ENCODE peak calls at places on chromosome 12, in four cellular contexts. B is A549, R is breast epithelium, M is gastrocnemius medialis. S is an unnamed sample.

GRCh38 chr12:54052745-54053624 is 650 bp upstream of the HOXC4 start:
- DNase-seq in M (no peak), R (no peak), B (no peak), S (no peak)

GRCh38 chr12:91142184-91142583 is 30.9 kb upstream of the LUM start:
- DNase-seq in R (no peak), B (no peak), M (no peak), S (no peak)

GRCh38 chr12:87329076-87329863 is 699.9 kb downstream of the C12orf50 start:
- DNase-seq in B (no peak), M (no peak), R (no peak), S (no peak)

GRCh38 chr12:1518763-1519516 is 75.4 kb downstream of the FBXL14 start:
- DNase-seq in R (peak), B (peak), M (no peak), S (no peak)

GRCh38 chr12:13099910-13100609 is 3.4 kb downstream of the GSG1 start:
- DNase-seq in M (no peak), R (no peak), B (no peak), S (no peak)

GRCh38 chr12:52171950-52172512 is 19.8 kb downstream of the KRT80 start:
- DNase-seq in R (no peak), M (peak), B (peak), S (no peak)

GRCh38 chr12:69897744-69898143 is 72.7 kb downstream of the MYRFL start:
- DNase-seq in M (peak), B (no peak), R (peak), S (no peak)

GRCh38 chr12:90679674-90680073 is 275.3 kb downstream of the CCER1 start:
- DNase-seq in M (no peak), R (no peak), B (no peak), S (no peak)

GRCh38 chr12:19779393-19780056 is 340.2 kb downstream of the AEBP2 start:
- DNase-seq in B (no peak), R (no peak), M (no peak), S (no peak)

GRCh38 chr12:108620236-108620879 is 13.3 kb downstream of the SELPLG start:
- DNase-seq in B (peak), R (no peak), M (no peak), S (no peak)

GRCh38 chr12:32501835-32502333 is 102.5 kb downstream of the FGD4 start:
- DNase-seq in R (no peak), M (peak), B (no peak), S (no peak)

GRCh38 chr12:14167005-14167628 is 185.7 kb upstream of the GRIN2B start:
- DNase-seq in R (no peak), M (no peak), B (peak), S (peak)

GRCh38 chr12:82326905-82327503 is 31.2 kb downstream of the CCDC59 start:
- DNase-seq in M (no peak), B (peak), R (no peak), S (no peak)

GRCh38 chr12:26691234-26691970 is 141.6 kb downstream of the ITPR2 start:
- DNase-seq in M (no peak), R (no peak), B (peak), S (no peak)

GRCh38 chr12:54352891-54353874 is 11.1 kb downstream of the GPR84 start:
- DNase-seq in M (no peak), B (no peak), R (no peak), S (no peak)

DNA sequence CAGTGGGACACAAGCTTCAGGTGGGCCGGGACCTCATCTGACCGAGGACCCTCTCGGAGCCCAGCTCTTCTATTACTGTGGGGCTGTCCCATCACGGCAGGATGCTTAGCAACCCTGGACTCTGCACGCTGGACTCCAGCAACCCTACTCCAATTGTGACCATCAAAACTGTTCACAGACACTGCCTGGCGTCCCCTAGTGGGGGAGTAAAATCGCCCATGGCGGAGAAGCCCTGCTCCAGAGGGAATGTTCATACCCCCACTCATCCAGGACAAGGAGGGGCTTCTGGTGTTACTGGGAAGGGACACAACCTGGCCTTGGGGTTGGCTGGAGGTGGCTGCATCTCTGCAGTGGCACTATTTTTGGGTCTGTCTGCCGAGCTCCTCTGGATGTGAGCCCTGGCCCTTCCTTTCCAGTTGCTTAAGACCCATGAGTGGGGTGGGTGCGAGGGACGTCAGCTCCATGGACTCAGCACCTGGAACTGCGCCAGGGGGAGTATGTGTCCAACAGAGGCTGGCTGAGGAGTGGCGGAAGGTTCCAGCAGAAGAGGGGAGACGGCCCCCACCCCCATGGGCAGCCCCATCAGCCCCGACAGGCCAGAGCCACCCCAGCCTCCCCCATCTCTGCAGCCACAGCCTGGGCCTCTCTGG is 103.8 kb downstream of the RFLNA start:
- DNase-seq in B (no peak), R (no peak), M (peak), S (peak)
- TF ChIP-seq CTCF in B (peak), R (no peak), M (no peak), S (no peak)

GRCh38 chr12:65823481-65824313 is 586 bp upstream of the HMGA2 start:
- DNase-seq in B (peak), R (no peak), M (no peak), S (no peak)
- TF ChIP-seq POLR2A in B (no peak), R (no peak), M (no peak), S (no peak)

DNA sequence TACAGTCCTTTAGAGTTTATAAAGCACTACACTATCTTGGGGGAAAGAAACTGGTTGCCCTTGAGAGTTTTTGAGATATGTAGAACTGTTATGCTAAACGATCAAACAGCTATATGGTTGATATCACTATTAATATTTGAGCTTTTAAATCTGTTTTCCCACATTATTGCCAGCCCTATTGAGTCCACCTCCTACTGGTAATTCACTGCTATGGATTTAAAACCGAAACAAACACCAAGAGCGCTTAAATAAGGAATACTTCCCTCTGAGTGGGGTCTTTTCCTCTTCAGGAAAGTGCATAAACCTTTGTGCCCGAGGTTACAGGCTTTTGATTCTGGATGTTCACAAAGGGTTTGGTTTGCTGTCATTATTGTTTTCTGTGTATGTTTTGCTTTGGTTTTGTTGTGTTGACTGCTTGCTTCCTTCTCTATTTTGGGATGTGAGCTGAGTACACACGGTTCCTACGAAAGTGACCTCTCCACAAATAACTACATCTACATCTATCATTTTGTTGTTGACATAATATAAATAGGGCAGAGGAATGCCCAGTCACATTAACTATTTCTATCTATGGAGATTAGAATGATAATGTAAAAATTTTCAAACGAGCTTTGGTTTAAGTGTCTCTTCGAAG is 44.8 kb downstream of the LGR5 start:
- DNase-seq in M (no peak), R (no peak), B (no peak), S (no peak)
- TF ChIP-seq CTCF in M (peak), R (no peak), B (no peak), S (no peak)

GRCh38 chr12:130320553-130320952 is 17.1 kb upstream of the PIWIL1 start:
- DNase-seq in R (no peak), M (no peak), B (no peak), S (no peak)
- TF ChIP-seq POLR2A in R (no peak), M (no peak), B (no peak), S (no peak)

GRCh38 chr12:47547077-47547476 is 158.8 kb downstream of the RPAP3 start:
- DNase-seq in M (no peak), B (peak), R (no peak), S (no peak)
- TF ChIP-seq CTCF in M (no peak), B (no peak), R (no peak), S (no peak)

DNA sequence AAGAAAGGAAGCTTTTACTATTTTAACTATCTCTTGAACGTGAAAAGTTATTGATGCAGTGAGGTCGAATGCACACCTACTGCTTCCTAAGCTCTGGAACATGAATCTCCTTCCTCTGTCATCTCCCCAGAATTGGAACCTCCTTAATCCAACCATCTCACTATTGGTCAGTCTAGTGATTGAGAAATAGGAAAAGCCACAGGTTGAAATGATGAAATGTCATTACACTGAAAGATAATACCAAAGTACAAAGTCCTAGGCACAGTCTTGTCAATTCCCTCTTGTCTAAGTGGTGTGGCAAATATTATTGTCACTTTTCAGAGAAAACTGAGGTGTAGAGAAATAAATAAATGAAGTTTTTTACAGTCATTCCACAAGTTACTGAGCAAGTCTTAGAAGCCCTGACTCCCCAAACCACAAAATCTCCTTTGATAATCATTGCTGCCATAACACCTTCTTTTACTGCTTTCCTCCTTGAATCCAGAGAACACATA is 19.5 kb upstream of the HIGD1C start:
- DNase-seq in B (no peak), R (no peak), M (no peak), S (no peak)
- TF ChIP-seq POLR2A in B (no peak), R (no peak), M (peak), S (no peak)

DNA sequence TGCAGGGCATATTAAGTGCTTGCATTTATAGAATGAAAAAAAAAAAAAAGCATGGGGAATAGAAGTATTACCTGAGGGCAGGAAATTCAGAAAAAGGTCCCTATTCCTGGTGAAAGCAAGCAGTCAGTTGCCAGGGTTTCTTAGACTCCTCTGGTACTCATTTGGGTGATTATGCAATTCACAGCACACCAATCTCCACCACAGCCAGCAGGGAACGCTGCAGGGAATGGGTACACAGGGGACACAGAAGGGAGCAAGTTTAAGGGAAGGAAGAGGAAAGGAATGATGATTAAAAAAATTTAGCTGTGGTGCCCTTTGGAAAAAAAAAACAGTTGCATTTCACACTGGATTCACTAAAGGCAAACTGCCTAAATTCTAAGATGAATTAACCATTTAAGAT is 14.2 kb downstream of the BLTP3B start:
- DNase-seq in M (peak), R (peak), B (peak), S (peak)
- TF ChIP-seq CTCF in M (no peak), R (no peak), B (peak), S (no peak)

DNA sequence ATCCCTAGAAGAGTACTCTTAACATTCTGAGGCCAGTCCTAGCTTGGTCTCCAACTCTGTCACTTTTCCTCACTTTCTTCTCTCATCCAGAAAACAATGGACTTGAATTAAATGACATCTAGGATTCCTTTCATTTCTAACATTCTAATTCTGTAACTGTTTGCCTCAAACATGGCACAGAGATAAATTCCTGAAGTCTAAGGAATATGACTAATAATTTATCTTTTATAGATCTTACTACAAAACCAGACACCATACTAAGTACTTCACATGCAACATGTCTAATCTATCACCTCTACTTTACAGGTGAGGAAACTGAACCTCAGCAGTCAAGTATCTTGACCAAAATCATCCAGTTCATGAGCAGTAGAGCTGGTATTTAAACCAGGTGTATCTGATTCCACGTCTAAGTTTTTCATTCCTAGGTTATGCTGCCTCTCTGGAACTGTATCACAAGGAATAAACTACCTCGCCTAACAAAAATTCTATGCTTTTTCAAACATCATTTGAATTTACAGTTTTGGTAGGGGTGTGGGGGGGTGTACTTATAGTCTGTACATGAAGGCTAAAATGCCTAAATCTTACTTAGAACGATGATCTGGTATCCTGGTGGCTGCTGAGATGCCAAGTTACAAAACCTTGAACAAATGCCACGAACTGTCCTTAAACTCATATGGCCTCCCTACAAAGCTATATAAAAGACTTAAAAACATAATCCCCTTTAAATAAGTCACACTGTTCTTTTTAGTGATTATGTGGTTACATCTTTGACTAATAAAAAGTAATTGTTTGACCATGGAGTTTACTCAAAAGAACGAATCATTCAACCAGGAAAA is 41.6 kb downstream of the ATXN2 start:
- DNase-seq in B (no peak), R (no peak), M (no peak), S (no peak)
- TF ChIP-seq POLR2A in B (no peak), R (no peak), M (no peak), S (no peak)

S was measured in tibial nerve.